ENCODE peak calls at places on chromosomes 3 and 15, in ten cellular contexts. I is H9, X is cardiac muscle cell, K is PC-9, V is esophagus squamous epithelium, O is HCT116, S is IMR-90, M is MM.1S, Y is brain microvascular endothelial cell, U is H1. J is an unnamed sample.

GRCh38 chr15:39801641-39802309 is 19.1 kb upstream of the FSIP1 start:
- DNase-seq in I (peak), Y (no peak), X (peak), M (peak), U (no peak), O (peak), K (no peak), V (no peak), S (no peak), J (peak)

GRCh38 chr3:16534914-16535301 is 21.4 kb upstream of the RFTN1 start:
- DNase-seq in I (no peak), V (no peak), Y (no peak), O (no peak), K (no peak), U (no peak), X (no peak), S (no peak), M (no peak), J (no peak)

GRCh38 chr3:178856804-178857203 is 214.8 kb downstream of the ZMAT3 start:
- DNase-seq in S (no peak), X (no peak), M (no peak), O (no peak), Y (no peak), V (no peak), K (no peak), I (no peak), U (no peak), J (no peak)

GRCh38 chr15:87528873-87529272 is 727.7 kb downstream of the NTRK3 start:
- DNase-seq in U (no peak), K (no peak), Y (no peak), O (no peak), X (no peak), I (no peak), S (no peak), M (no peak), V (no peak), J (peak)

GRCh38 chr3:184513276-184514150 is 48.1 kb upstream of the EPHB3 start:
- DNase-seq in M (peak), X (peak), U (peak), V (peak), I (peak), S (peak), Y (peak), O (peak), K (peak), J (peak)

GRCh38 chr3:139758654-139759291 is 81.0 kb upstream of the NMNAT3 start:
- DNase-seq in V (no peak), M (no peak), X (peak), O (no peak), S (peak), Y (peak), U (no peak), K (no peak), I (no peak), J (no peak)

GRCh38 chr3:15778332-15778858 is 19.4 kb downstream of the ANKRD28 start:
- DNase-seq in U (no peak), O (no peak), K (no peak), X (no peak), I (no peak), S (no peak), Y (no peak), V (no peak), M (no peak), J (no peak)

GRCh38 chr3:43503067-43503728 is 118.6 kb downstream of the ANO10 start:
- DNase-seq in X (peak), V (no peak), I (no peak), U (no peak), O (peak), K (no peak), M (peak), Y (no peak), S (peak), J (peak)

GRCh38 chr15:89749951-89750559 is 994 bp downstream of the MESP1 start:
- DNase-seq in X (peak), V (no peak), O (no peak), M (peak), Y (no peak), U (no peak), I (peak), K (no peak), S (no peak), J (no peak)
- H3K27ac ChIP-seq in X (no peak), V (peak), O (peak), M (no peak), Y (no peak), U (no peak), I (no peak), K (peak), S (no peak), J (peak)

GRCh38 chr3:109372639-109373038 is 35.3 kb upstream of the DPPA4 start:
- DNase-seq in M (no peak), K (no peak), X (no peak), V (no peak), U (no peak), O (no peak), Y (no peak), S (no peak), I (no peak), J (no peak)

GRCh38 chr3:109363634-109364033 is 26.3 kb upstream of the DPPA4 start:
- DNase-seq in I (no peak), V (no peak), S (no peak), M (no peak), O (no peak), K (no peak), Y (no peak), U (no peak), X (no peak), J (no peak)

GRCh38 chr3:109373933-109374332 is 36.6 kb upstream of the DPPA4 start:
- DNase-seq in U (no peak), K (no peak), Y (no peak), O (no peak), S (no peak), M (no peak), V (no peak), I (no peak), X (no peak), J (no peak)

GRCh38 chr3:109364088-109364487 is 26.7 kb upstream of the DPPA4 start:
- DNase-seq in Y (no peak), O (no peak), S (no peak), K (no peak), V (no peak), X (no peak), I (no peak), U (no peak), M (no peak), J (no peak)

DNA sequence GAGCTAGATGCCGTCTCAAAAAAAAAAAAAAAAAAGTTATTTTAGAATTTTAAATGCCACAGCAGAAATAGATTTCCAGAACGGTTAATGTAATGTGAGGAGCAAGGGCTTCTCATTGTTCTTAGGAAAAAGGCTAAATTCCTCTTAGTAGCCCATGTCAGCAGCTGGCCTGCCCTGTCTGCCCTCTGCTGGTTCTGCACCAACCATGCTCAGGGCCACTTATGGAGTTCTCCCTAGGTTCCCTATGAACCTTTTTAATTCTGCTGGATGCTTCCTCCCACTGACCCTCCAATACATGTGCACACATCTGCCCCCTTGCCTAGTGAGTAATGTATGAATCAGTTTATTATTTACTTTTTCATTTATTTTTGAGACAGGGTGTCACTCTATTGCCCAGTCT is 32.2 kb upstream of the DPPA4 start:
- DNase-seq in U (no peak), V (no peak), Y (no peak), I (peak), O (peak), M (no peak), S (no peak), K (no peak), X (no peak), J (no peak)
- TF ChIP-seq CTCF in U (peak), V (no peak), Y (peak), I (peak), O (peak), M (no peak), S (no peak), K (peak), X (peak), J (no peak)

GRCh38 chr15:91952216-91952615 is 98.7 kb downstream of the SLCO3A1 start:
- DNase-seq in S (no peak), U (no peak), I (no peak), O (no peak), K (no peak), V (no peak), X (no peak), Y (no peak), M (peak), J (no peak)
- H3K27ac ChIP-seq in S (no peak), U (no peak), I (no peak), O (no peak), K (peak), V (peak), X (no peak), Y (no peak), M (peak), J (no peak)

DNA sequence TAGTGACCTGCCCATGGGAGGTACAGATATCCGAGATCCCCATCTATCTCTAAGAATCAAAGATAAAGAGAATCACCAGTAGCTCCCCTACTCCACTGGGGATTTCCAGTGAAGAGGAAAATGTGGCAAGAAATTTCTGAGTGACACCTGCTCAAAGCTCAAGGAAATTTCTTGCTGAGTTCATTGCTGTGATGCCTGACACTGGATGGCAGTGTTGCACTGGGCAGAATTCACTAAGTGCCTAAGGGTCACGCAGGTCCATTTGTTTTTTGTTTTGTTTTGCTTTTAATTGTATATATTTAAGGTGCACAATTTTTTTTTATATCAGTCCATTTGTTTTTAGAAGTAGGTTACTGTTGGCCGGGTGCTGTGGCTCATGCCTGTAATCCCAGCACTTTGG is 109.5 kb upstream of the KCNAB1 start:
- DNase-seq in X (peak), K (peak), S (no peak), M (peak), Y (no peak), I (no peak), O (peak), U (no peak), V (no peak), J (peak)
- TF ChIP-seq CTCF in X (peak), K (peak), S (no peak), M (peak), Y (peak), I (peak), O (peak), U (peak), V (no peak), J (peak)

DNA sequence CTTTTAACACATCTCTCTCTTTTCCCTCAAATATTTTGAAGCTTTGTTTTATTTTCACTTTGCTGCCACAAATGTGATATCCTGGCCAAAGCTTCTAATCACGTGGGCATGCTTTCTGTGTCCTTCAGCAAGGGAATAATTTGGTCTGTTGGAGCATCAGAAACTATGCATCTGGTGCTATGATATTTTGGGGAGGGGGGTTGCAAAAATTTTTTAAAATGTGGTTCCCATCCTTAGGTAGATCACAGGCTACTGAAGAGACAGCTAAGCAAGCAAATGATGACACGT is 254.3 kb downstream of the GAP43 start:
- DNase-seq in S (no peak), M (no peak), X (no peak), Y (no peak), I (no peak), K (no peak), O (no peak), U (no peak), V (no peak), J (no peak)
- H3K27ac ChIP-seq in S (no peak), M (no peak), X (no peak), Y (no peak), I (no peak), K (no peak), O (no peak), U (no peak), V (no peak), J (no peak)